ENCODE peak calls at places on chromosomes 6 and 20, in eight cellular contexts. X is adrenal gland; C is heart left ventricle; G is CD8-positive, alpha-beta T cell; T is fibroblast of lung; B is left lung; N is GM23338; K is right lobe of liver. H is an unnamed sample. For H3K27me3 and H3K36me3, the result is how much of the 10 kb centered on the place peaks cover.

GRCh38 chr20:60294627-60295026 is 336.4 kb downstream of the CDH26 start:
- DNase-seq in X (no peak), C (no peak), G (no peak), T (no peak), B (no peak), N (no peak), K (no peak), H (no peak)

GRCh38 chr20:2800590-2801458 is at the start of gene CPXM1:
- DNase-seq in X (no peak), C (no peak), G (no peak), T (no peak), B (no peak), N (peak), K (no peak), H (no peak)

GRCh38 chr6:30060634-30060981 is 457 bp upstream of the POLR1H start:
- DNase-seq in X (peak), C (no peak), G (no peak), T (no peak), B (peak), N (peak), K (no peak), H (no peak)

GRCh38 chr6:1594495-1595200 is 15.1 kb upstream of the FOXC1 start:
- DNase-seq in X (no peak), C (no peak), G (no peak), T (no peak), B (no peak), N (no peak), K (no peak), H (no peak)

GRCh38 chr20:59135093-59135492 is 28.5 kb upstream of the ZNF831 start:
- DNase-seq in X (no peak), C (no peak), G (no peak), T (no peak), B (no peak), N (no peak), K (no peak), H (peak)

GRCh38 chr6:133441491-133441890 is 200.3 kb downstream of the EYA4 start:
- DNase-seq in X (no peak), C (no peak), G (no peak), T (no peak), B (no peak), N (no peak), K (no peak), H (peak)

GRCh38 chr20:58393299-58393698 is 4.3 kb downstream of the VAPB start:
- DNase-seq in X (no peak), C (no peak), G (no peak), T (no peak), B (no peak), N (no peak), K (no peak), H (no peak)

GRCh38 chr6:89817481-89817880 is 2.1 kb downstream of the MDN1 start:
- DNase-seq in X (no peak), C (no peak), G (no peak), T (no peak), B (no peak), N (peak), K (no peak), H (no peak)

GRCh38 chr6:129709909-129710721 is at the start of gene ARHGAP18:
- DNase-seq in X (peak), C (peak), G (peak), T (peak), B (peak), N (peak), K (peak), H (peak)

GRCh38 chr6:4914412-4915159 is 89.3 kb downstream of the RPP40 start:
- DNase-seq in X (no peak), C (no peak), G (no peak), T (peak), B (no peak), N (no peak), K (no peak), H (peak)

GRCh38 chr20:43028470-43028869 is 161.2 kb downstream of the PTPRT start:
- DNase-seq in X (no peak), C (no peak), G (no peak), T (no peak), B (no peak), N (no peak), K (no peak), H (no peak)

GRCh38 chr6:503610-504362 is 112.2 kb downstream of the IRF4 start:
- DNase-seq in X (no peak), C (peak), G (no peak), T (no peak), B (no peak), N (no peak), K (no peak), H (no peak)

GRCh38 chr6:170187669-170188566 is 103.0 kb downstream of the DLL1 start:
- DNase-seq in X (peak), C (no peak), G (no peak), T (no peak), B (no peak), N (no peak), K (peak), H (no peak)

GRCh38 chr6:170192905-170193304 is 98.0 kb downstream of the DLL1 start:
- DNase-seq in X (no peak), C (no peak), G (no peak), T (no peak), B (no peak), N (no peak), K (no peak), H (no peak)

GRCh38 chr6:170189236-170189635 is 101.6 kb downstream of the DLL1 start:
- DNase-seq in X (no peak), C (no peak), G (no peak), T (no peak), B (no peak), N (no peak), K (peak), H (no peak)

GRCh38 chr6:170188571-170189001 is 102.3 kb downstream of the DLL1 start:
- DNase-seq in X (peak), C (no peak), G (no peak), T (no peak), B (peak), N (no peak), K (peak), H (no peak)

DNA sequence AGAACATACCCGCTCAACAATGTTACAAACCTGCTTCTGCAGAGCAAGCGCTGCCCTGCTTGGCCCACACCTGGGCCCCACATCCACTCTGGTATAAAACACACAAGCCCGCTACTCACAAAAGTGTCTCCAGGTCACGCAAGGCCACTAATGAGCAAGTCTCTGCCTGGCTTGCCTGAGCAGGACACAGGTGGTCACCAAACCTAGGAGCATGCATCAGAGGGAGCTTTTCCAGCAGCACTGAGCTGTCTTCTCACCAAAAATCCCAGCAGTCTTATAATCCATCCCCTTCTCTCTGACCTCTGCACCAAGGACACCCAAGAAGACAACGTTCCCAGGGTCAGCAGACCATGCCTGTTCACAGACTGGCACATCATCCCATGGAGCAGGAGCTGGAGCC is 100.8 kb downstream of the DLL1 start:
- DNase-seq in X (no peak), C (no peak), G (no peak), T (no peak), B (no peak), N (no peak), K (no peak), H (no peak)
- H3K27me3 ChIP-seq in X (under half), C (under half), G (under half), T (under half), B (under half), N (under half), K (under half), H (under half)

DNA sequence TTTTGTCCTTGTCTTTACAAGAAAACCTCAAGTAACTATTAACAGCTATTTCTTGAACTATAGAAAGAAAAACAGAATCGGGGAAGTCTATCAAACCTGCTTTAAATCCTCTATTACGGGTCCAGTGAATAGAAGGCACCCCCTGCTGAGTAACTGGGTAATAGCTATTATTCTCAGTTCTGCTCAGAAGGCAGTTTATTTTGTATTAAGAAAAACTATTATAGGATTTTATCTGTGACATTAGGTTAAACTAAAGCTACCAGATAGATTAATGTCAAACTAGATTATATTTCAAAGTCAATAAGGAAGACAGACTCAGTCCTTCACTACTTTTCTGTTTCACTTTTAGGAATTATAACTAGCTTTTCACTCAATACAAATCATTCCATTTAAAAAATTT is 93.7 kb downstream of the DST start:
- DNase-seq in X (no peak), C (no peak), G (no peak), T (peak), B (no peak), N (peak), K (no peak), H (peak)
- TF ChIP-seq CTCF in X (no peak), C (no peak), G (no peak), T (peak), B (peak), N (no peak), K (peak), H (peak)

GRCh38 chr20:12173333-12173732 is 255.6 kb downstream of the BTBD3 start:
- DNase-seq in X (no peak), C (no peak), G (no peak), T (no peak), B (no peak), N (no peak), K (no peak), H (no peak)
- H3K36me3 ChIP-seq in X (under half), C (under half), G (under half), T (under half), B (under half), N (under half), K (under half), H (under half)

GRCh38 chr6:20233007-20233730 is 20.9 kb upstream of the MBOAT1 start:
- DNase-seq in X (no peak), C (no peak), G (no peak), T (no peak), B (peak), N (no peak), K (no peak), H (no peak)

GRCh38 chr6:20229881-20230280 is 17.6 kb upstream of the MBOAT1 start:
- DNase-seq in X (no peak), C (no peak), G (no peak), T (no peak), B (no peak), N (no peak), K (no peak), H (no peak)

GRCh38 chr6:20227350-20227749 is 15.1 kb upstream of the MBOAT1 start:
- DNase-seq in X (no peak), C (no peak), G (no peak), T (no peak), B (no peak), N (no peak), K (no peak), H (no peak)

GRCh38 chr6:20232188-20232587 is 19.9 kb upstream of the MBOAT1 start:
- DNase-seq in X (no peak), C (no peak), G (no peak), T (no peak), B (no peak), N (no peak), K (no peak), H (no peak)

DNA sequence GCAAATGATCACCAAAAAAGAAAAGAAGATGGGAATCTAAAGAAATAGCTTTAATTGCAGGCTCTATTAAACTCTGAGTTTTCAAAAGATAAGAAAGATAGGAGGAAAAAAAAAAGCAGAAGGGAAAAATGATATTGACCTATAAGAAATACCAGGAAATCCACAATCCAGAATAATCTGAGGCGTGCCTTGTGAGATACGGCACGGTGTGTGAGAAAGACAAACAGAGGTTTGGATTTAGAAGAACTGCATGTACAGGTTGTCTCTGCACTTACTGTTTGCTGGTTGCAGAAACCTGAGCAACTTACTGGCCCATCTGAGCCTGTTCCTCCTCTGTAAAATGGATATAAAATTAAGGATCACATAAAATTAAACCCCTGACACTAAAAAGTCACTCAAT is 18.5 kb upstream of the MBOAT1 start:
- DNase-seq in X (no peak), C (no peak), G (no peak), T (no peak), B (no peak), N (no peak), K (no peak), H (no peak)
- H3K27me3 ChIP-seq in X (under half), C (under half), G (under half), T (under half), B (under half), N (under half), K (under half), H (under half)

GRCh38 chr20:4519530-4519929 is 202.2 kb upstream of the PRND start:
- DNase-seq in X (no peak), C (no peak), G (no peak), T (no peak), B (no peak), N (peak), K (no peak), H (peak)
- TF ChIP-seq CTCF in X (peak), C (peak), G (no peak), T (peak), B (peak), N (peak), K (peak), H (peak)

GRCh38 chr20:37071481-37071911 is 24.3 kb downstream of the RBL1 start:
- DNase-seq in X (no peak), C (no peak), G (peak), T (peak), B (no peak), N (no peak), K (no peak), H (peak)

DNA sequence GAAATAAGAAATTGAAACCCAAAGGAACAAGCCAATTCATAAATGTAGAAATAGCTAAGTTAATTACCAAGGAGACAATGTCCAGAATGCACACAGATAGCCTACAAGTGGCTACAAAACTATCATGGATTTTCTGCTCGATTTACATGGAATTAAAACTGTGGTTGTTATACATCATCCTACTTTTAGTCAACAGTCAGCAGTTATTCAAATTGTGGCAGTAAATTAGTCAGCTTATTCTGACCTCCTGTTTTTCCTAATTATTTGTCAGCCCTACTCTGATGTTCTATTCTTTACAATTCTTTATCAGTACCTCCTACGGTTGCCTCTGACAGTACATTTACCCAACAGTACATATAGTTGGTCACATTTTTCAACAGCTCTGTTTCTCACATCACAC is 29.6 kb downstream of the RBL1 start:
- DNase-seq in X (no peak), C (no peak), G (no peak), T (no peak), B (no peak), N (no peak), K (no peak), H (no peak)
- H3K36me3 ChIP-seq in X (under half), C (under half), G (under half), T (under half), B (under half), N (under half), K (under half), H (under half)

DNA sequence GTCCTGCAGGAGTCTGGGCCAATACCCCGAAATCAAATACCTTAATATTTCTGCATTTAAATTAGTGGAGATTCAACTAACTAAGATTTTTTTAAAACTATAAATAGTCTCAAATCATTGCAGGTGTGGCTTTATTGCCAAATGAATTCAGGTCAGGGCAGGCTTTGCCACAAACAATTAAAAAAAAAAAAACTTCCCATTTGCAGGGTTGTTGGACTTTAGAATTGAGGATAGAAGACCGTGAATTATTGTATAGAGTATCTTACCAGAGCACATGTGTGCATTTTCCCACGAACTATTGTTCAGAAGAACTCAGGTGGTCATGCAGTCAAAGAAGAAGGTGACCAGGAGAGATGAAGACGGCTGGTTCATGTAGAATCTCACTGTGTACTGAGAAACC is 6.6 kb upstream of the PLEKHG1 start:
- DNase-seq in X (no peak), C (no peak), G (no peak), T (no peak), B (no peak), N (no peak), K (no peak), H (no peak)
- H3K27me3 ChIP-seq in X (under half), C (under half), G (under half), T (under half), B (under half), N (under half), K (under half), H (under half)

DNA sequence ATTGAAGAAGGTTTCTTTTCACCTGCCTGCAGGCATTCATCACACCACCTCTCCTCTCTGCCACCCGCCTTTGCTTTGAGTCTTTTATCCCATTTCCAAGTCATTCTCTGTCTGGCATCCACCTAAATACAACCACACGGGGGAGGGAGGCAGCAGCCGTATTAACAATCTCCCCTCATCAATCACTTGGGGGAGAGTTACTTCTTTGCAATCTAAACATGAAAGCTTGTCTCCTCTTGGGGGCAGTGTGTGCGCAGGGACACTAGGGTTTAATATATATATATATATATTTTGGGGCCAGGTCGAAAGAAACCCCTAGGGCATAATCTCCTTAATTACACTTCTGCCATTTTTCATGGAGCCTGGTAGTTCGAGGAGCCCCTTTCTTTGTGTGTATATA is 214.5 kb downstream of the TSHZ2 start:
- DNase-seq in X (no peak), C (no peak), G (no peak), T (no peak), B (no peak), N (peak), K (no peak), H (no peak)
- TF ChIP-seq CTCF in X (no peak), C (no peak), G (no peak), T (no peak), B (no peak), N (peak), K (no peak), H (no peak)

DNA sequence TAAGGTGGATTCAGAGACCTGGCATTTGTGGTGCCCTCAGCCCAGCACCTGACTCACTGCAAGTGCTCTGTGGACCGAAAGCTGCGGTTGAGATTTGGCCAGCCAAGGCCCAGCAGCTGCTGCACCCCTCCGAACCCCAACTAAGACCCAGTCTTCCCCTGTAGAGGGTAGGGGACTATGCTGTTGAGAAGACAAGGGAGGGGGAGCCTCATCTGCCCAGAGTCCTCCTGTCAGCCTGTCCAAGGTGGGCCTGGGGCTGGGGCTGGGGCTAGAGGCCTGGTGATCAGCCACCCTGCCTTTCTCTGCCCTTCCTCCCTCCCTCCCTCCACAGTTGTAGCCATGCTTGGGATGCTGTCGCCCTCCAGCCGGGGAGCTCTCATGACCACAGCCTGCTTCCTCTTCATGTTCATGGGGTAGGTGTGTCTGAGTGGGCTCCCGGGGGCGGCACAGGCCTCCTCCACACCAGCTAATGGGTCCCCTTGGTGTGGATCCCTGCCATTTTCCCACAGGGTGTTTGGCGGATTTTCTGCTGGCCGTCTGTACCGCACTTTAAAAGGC is 40.9 kb downstream of the TM9SF4 start:
- DNase-seq in X (no peak), C (no peak), G (no peak), T (no peak), B (no peak), N (no peak), K (no peak), H (no peak)
- H3K36me3 ChIP-seq in X (half or more), C (under half), G (under half), T (under half), B (under half), N (half or more), K (under half), H (under half)

H was measured in bronchial epithelial cell.